ENCODE peak calls at places on chromosome 10, in four cellular contexts. R, X, N and K are unnamed samples.
A peak's percentile ranks its signal among the peaks of the same experiment; 100 is the strongest.

GRCh38 chr10:103661198-103661950 is 167.9 kb downstream of the NEURL1 start:
- DNase-seq in N (peak; percentile 91), R (peak; percentile 97), X (no peak), K (peak; percentile 88)

GRCh38 chr10:24723386-24723787 is 300 bp downstream of the ARHGAP21 start:
- DNase-seq in R (no peak), N (peak; percentile 62), X (peak; percentile 28), K (no peak)

GRCh38 chr10:132399117-132400035 is 2.4 kb downstream of the PWWP2B start:
- DNase-seq in N (peak; percentile 50), X (peak; percentile 88), R (peak; percentile 16), K (no peak)

GRCh38 chr10:20686236-20686635 is 210.9 kb downstream of the NEBL start:
- DNase-seq in X (no peak), R (no peak), N (no peak), K (no peak)

GRCh38 chr10:112663181-112663879 is 216.3 kb downstream of the VTI1A start:
- DNase-seq in X (no peak), N (no peak), R (no peak), K (no peak)

GRCh38 chr10:109912335-109913282 is 10.7 kb downstream of the XPNPEP1 start:
- DNase-seq in X (no peak), R (no peak), N (no peak), K (no peak)

GRCh38 chr10:89296227-89296648 is 5.6 kb upstream of the IFIT2 start:
- DNase-seq in N (peak; percentile 64), R (no peak), X (no peak), K (no peak)

GRCh38 chr10:72455889-72456588 is 101.3 kb upstream of the DNAJB12 start:
- DNase-seq in N (no peak), X (no peak), R (no peak), K (no peak)

GRCh38 chr10:69972951-69973350 is 79.7 kb upstream of the MACROH2A2 start:
- DNase-seq in N (no peak), X (no peak), R (no peak), K (no peak)

GRCh38 chr10:58479016-58479415 is 33.7 kb upstream of the BICC1 start:
- DNase-seq in X (no peak), N (no peak), R (no peak), K (no peak)

GRCh38 chr10:122515588-122516231 is 44.8 kb upstream of the DMBT1 start:
- DNase-seq in R (no peak), N (no peak), X (peak; percentile 78), K (no peak)

GRCh38 chr10:125866421-125867029 is 14.6 kb downstream of the DHX32 start:
- DNase-seq in R (no peak), X (no peak), N (no peak), K (no peak)

GRCh38 chr10:124971276-124971675 is 29.4 kb downstream of the ZRANB1 start:
- DNase-seq in X (no peak), R (no peak), N (no peak), K (no peak)

GRCh38 chr10:33133557-33133956 is 175.5 kb upstream of the ITGB1 start:
- DNase-seq in N (no peak), R (no peak), X (peak; percentile 41), K (no peak)

GRCh38 chr10:29394321-29394932 is 105.6 kb downstream of the LYZL1 start:
- DNase-seq in X (no peak), R (no peak), N (no peak), K (no peak)

GRCh38 chr10:133258818-133259602 is 17.7 kb downstream of the ADAM8 start:
- DNase-seq in X (peak; percentile 96), R (peak; percentile 69), N (peak; percentile 95), K (peak; percentile 78)

GRCh38 chr10:58775960-58776574 is 263.4 kb downstream of the BICC1 start:
- DNase-seq in N (no peak), X (no peak), R (peak; percentile 22), K (no peak)

GRCh38 chr10:75234683-75235374 is 928 bp downstream of the COMTD1 start:
- DNase-seq in R (no peak), N (peak; percentile 56), X (no peak), K (no peak)

GRCh38 chr10:18594574-18595156 is 56.7 kb downstream of the NSUN6 start:
- DNase-seq in X (no peak), N (no peak), R (no peak), K (no peak)

GRCh38 chr10:75922435-75922834 is 491.0 kb downstream of the LRMDA start:
- DNase-seq in N (no peak), X (no peak), R (no peak), K (no peak)

GRCh38 chr10:122181901-122182799 is 88.9 kb upstream of the BTBD16 start:
- DNase-seq in N (no peak), X (no peak), R (no peak), K (no peak)

GRCh38 chr10:117805191-117805590 is 241.6 kb downstream of the RAB11FIP2 start:
- DNase-seq in N (no peak), R (no peak), X (no peak), K (no peak)

GRCh38 chr10:32055478-32056135 is 618 bp downstream of the KIF5B start:
- DNase-seq in X (peak; percentile 63), N (peak; percentile 80), R (peak; percentile 56), K (peak; percentile 45)

GRCh38 chr10:75111367-75111905 is at the start of gene SAMD8:
- DNase-seq in N (peak; percentile 99), R (peak; percentile 96), X (peak; percentile 90), K (peak; percentile 89)

GRCh38 chr10:96618648-96619047 is 31.8 kb upstream of the TM9SF3 start:
- DNase-seq in X (no peak), N (peak; percentile 50), R (no peak), K (peak; percentile 10)

GRCh38 chr10:75399461-75400162 is 2.0 kb downstream of the ZNF503 start:
- DNase-seq in N (peak; percentile 90), X (peak; percentile 54), R (peak; percentile 88), K (peak; percentile 77)

GRCh38 chr10:30436200-30436599 is 2.2 kb downstream of the MAP3K8 start:
- DNase-seq in N (peak; percentile 71), X (no peak), R (no peak), K (no peak)

GRCh38 chr10:132827423-132827789 is 41.5 kb upstream of the NKX6-2 start:
- DNase-seq in X (no peak), N (peak; percentile 12), R (no peak), K (no peak)

GRCh38 chr10:128688154-128688553 is 561.9 kb upstream of the MKI67 start:
- DNase-seq in N (no peak), R (no peak), X (no peak), K (no peak)

GRCh38 chr10:50552308-50552707 is 71.4 kb downstream of the SGMS1 start:
- DNase-seq in N (no peak), R (no peak), X (no peak), K (no peak)

GRCh38 chr10:94219829-94220228 is 142.9 kb downstream of the NOC3L start:
- DNase-seq in N (no peak), X (no peak), R (no peak), K (no peak)

GRCh38 chr10:80462986-80463741 is 9.1 kb downstream of the TSPAN14 start:
- DNase-seq in X (no peak), N (no peak), R (no peak), K (no peak)